ENCODE peak calls at places on chromosomes 7 and 10, in four cellular contexts. K, E, Y and B are unnamed samples.
A peak's percentile ranks its signal among the peaks of the same experiment; 100 is the strongest.

GRCh38 chr10:11205026-11205772 is 187.5 kb downstream of the CELF2 start:
- DNase-seq in E (no peak), K (no peak), Y (no peak), B (peak; percentile 6)

GRCh38 chr7:98745722-98746318 is 124.0 kb downstream of the TMEM130 start:
- DNase-seq in E (peak; percentile 66), K (peak; percentile 83), Y (peak; percentile 72), B (peak; percentile 52)

GRCh38 chr7:64544010-64544409 is 18.9 kb downstream of the ZNF680 start:
- DNase-seq in K (no peak), Y (peak; percentile 14), E (no peak), B (peak; percentile 10)

GRCh38 chr7:152424348-152425108 is 11.3 kb downstream of the KMT2C start:
- DNase-seq in K (no peak), Y (no peak), E (no peak), B (peak; percentile 31)

GRCh38 chr10:79981673-79982485 is 33.0 kb upstream of the SFTPD start:
- DNase-seq in K (no peak), E (no peak), Y (peak; percentile 79), B (peak; percentile 56)

GRCh38 chr10:43262043-43262901 is 4.6 kb downstream of the RASGEF1A start:
- DNase-seq in Y (no peak), K (peak; percentile 48), E (no peak), B (no peak)

GRCh38 chr7:46099091-46099490 is 178.0 kb upstream of the IGFBP3 start:
- DNase-seq in K (no peak), Y (no peak), E (no peak), B (no peak)

GRCh38 chr7:143323650-143324049 is 7.7 kb downstream of the CLCN1 start:
- DNase-seq in K (no peak), Y (no peak), E (no peak), B (no peak)

GRCh38 chr7:133186060-133186459 is 66.8 kb upstream of the EXOC4 start:
- DNase-seq in Y (no peak), E (no peak), K (no peak), B (no peak)

GRCh38 chr7:137169282-137169698 is 174.2 kb downstream of the PTN start:
- DNase-seq in K (no peak), E (no peak), Y (peak; percentile 49), B (peak; percentile 59)

GRCh38 chr10:14571866-14572507 is 202.7 kb downstream of the FAM107B start:
- DNase-seq in Y (no peak), E (no peak), K (no peak), B (peak; percentile 24)